ENCODE peak calls at places on chromosomes 3 and 15, in four cellular contexts. R is left ventricle myocardium inferior, X is tibial nerve, K is astrocyte. I is an unnamed sample.

GRCh38 chr3:52230461-52230860 is 5.0 kb upstream of the TLR9 start:
- DNase-seq in X (no peak), K (no peak), R (no peak), I (no peak)

GRCh38 chr3:73332558-73332957 is 271.1 kb downstream of the EBLN2 start:
- DNase-seq in R (no peak), K (no peak), X (no peak), I (no peak)

GRCh38 chr3:171981271-171981605 is 58.1 kb upstream of the FNDC3B start:
- DNase-seq in X (no peak), R (no peak), K (no peak), I (no peak)

GRCh38 chr3:17759901-17760300 is 17.5 kb upstream of the TBC1D5 start:
- DNase-seq in K (peak), R (no peak), X (no peak), I (no peak)

GRCh38 chr3:58998476-58999117 is 51.2 kb downstream of the CFAP20DC start:
- DNase-seq in K (peak), X (no peak), R (no peak), I (no peak)

GRCh38 chr3:123161167-123161566 is 40.6 kb upstream of the SEC22A start:
- DNase-seq in R (no peak), X (no peak), K (no peak), I (no peak)

GRCh38 chr3:94110854-94111253 is 48.0 kb downstream of the NSUN3 start:
- DNase-seq in K (no peak), R (no peak), X (no peak), I (no peak)

GRCh38 chr3:190225186-190225692 is 97.0 kb downstream of the CLDN1 start:
- DNase-seq in X (no peak), K (peak), R (no peak), I (peak)

GRCh38 chr3:188296761-188297689 is 143.1 kb downstream of the LPP start:
- DNase-seq in R (no peak), X (no peak), K (peak), I (no peak)

GRCh38 chr15:88992912-88993376 is 79.8 kb upstream of the MFGE8 start:
- DNase-seq in K (no peak), R (no peak), X (no peak), I (no peak)

GRCh38 chr15:60795889-60796288 is 316.9 kb upstream of the ICE2 start:
- DNase-seq in K (no peak), X (no peak), R (no peak), I (peak)

GRCh38 chr3:120275553-120276092 is 9.4 kb downstream of the GPR156 start:
- DNase-seq in R (no peak), X (no peak), K (no peak), I (no peak)

GRCh38 chr3:128173241-128173640 is 20.0 kb downstream of the EEFSEC start:
- DNase-seq in X (no peak), R (no peak), K (no peak), I (no peak)

GRCh38 chr15:94596707-94597106 is 365.3 kb downstream of the MCTP2 start:
- DNase-seq in K (no peak), R (no peak), X (no peak), I (no peak)

GRCh38 chr3:33093847-33094246 is 3.1 kb downstream of the GLB1 start:
- DNase-seq in X (no peak), R (no peak), K (no peak), I (no peak)

GRCh38 chr15:28273468-28273867 is 48.5 kb downstream of the HERC2 start:
- DNase-seq in X (no peak), R (no peak), K (no peak), I (no peak)

GRCh38 chr3:192215-192929 is 4.2 kb upstream of the CHL1 start:
- DNase-seq in R (no peak), K (no peak), X (no peak), I (peak)

GRCh38 chr15:57098896-57099295 is 180.5 kb downstream of the TCF12 start:
- DNase-seq in K (no peak), R (no peak), X (no peak), I (no peak)

GRCh38 chr3:112425382-112425781 is 73.9 kb downstream of the BTLA start:
- DNase-seq in X (no peak), K (no peak), R (no peak), I (no peak)

GRCh38 chr15:89378699-89379422 is 44.2 kb upstream of the POLG start:
- DNase-seq in X (no peak), K (no peak), R (no peak), I (no peak)

GRCh38 chr15:22925875-22926274 is 54.3 kb downstream of the CYFIP1 start:
- DNase-seq in R (no peak), K (no peak), X (no peak), I (no peak)

GRCh38 chr3:49754536-49754935 is 30.8 kb upstream of the GMPPB start:
- DNase-seq in R (no peak), K (no peak), X (no peak), I (no peak)

GRCh38 chr3:191240432-191240831 is 41.4 kb downstream of the OSTN start:
- DNase-seq in X (no peak), K (no peak), R (no peak), I (no peak)

GRCh38 chr3:58580826-58581327 is 3.7 kb upstream of the FAM107A start:
- DNase-seq in R (no peak), X (no peak), K (no peak), I (no peak)

GRCh38 chr15:60004846-60005351 is 788 bp downstream of the FOXB1 start:
- DNase-seq in K (no peak), R (no peak), X (no peak), I (peak)

GRCh38 chr15:83372434-83372873 is 74.7 kb upstream of the SH3GL3 start:
- DNase-seq in K (peak), X (no peak), R (no peak), I (no peak)

GRCh38 chr3:2150576-2150975 is 51.9 kb downstream of the CNTN4 start:
- DNase-seq in R (no peak), X (no peak), K (peak), I (no peak)

GRCh38 chr15:95826831-95827230 is 503.7 kb upstream of the NR2F2 start:
- DNase-seq in K (no peak), R (no peak), X (no peak), I (no peak)

GRCh38 chr15:92074646-92075045 is 221.1 kb downstream of the SLCO3A1 start:
- DNase-seq in K (peak), X (no peak), R (peak), I (no peak)

GRCh38 chr15:35979608-35980007 is 433.6 kb upstream of the DPH6 start:
- DNase-seq in K (peak), R (no peak), X (no peak), I (no peak)

GRCh38 chr15:73897441-73898261 is 24.3 kb downstream of the TBC1D21 start:
- DNase-seq in K (peak), X (no peak), R (peak), I (peak)

GRCh38 chr3:3778216-3778615 is 21.0 kb upstream of the LRRN1 start:
- DNase-seq in R (no peak), K (no peak), X (no peak), I (no peak)

GRCh38 chr15:98160236-98160635 is 199.7 kb downstream of the ARRDC4 start:
- DNase-seq in K (no peak), X (no peak), R (no peak), I (no peak)

GRCh38 chr3:10189557-10190374 is 25.0 kb downstream of the IRAK2 start:
- DNase-seq in K (peak), X (peak), R (peak), I (no peak)

GRCh38 chr3:5388091-5388490 is 200.6 kb downstream of the EDEM1 start:
- DNase-seq in X (no peak), R (no peak), K (no peak), I (no peak)

GRCh38 chr3:20185733-20186599 is at the start of gene SGO1:
- DNase-seq in X (peak), K (peak), R (peak), I (peak)
- TF ChIP-seq CTCF in X (no peak), K (no peak), R (no peak), I (no peak)

DNA sequence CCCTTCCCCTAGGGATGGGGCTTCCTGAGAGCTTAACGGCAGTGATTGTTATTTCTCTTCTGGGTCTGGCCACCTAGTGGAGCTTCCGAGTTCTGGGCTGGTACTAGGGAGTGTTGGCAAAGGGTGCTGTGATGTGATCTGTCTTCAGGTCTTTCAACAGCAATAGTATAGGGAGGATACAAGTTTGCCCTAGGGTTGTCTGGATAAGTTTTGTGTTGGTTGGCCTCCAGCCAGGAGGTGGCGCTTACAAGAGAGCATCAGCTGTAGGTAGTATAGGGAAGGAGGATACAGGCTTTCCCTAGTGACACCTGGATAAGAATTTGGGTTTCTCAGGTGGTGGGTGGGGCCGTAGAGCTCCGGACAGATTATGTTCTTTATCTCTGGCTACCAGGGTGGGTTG is 19.2 kb upstream of the CPOX start:
- DNase-seq in R (no peak), K (no peak), X (no peak), I (no peak)
- TF ChIP-seq CTCF in R (peak), K (no peak), X (no peak), I (no peak)

DNA sequence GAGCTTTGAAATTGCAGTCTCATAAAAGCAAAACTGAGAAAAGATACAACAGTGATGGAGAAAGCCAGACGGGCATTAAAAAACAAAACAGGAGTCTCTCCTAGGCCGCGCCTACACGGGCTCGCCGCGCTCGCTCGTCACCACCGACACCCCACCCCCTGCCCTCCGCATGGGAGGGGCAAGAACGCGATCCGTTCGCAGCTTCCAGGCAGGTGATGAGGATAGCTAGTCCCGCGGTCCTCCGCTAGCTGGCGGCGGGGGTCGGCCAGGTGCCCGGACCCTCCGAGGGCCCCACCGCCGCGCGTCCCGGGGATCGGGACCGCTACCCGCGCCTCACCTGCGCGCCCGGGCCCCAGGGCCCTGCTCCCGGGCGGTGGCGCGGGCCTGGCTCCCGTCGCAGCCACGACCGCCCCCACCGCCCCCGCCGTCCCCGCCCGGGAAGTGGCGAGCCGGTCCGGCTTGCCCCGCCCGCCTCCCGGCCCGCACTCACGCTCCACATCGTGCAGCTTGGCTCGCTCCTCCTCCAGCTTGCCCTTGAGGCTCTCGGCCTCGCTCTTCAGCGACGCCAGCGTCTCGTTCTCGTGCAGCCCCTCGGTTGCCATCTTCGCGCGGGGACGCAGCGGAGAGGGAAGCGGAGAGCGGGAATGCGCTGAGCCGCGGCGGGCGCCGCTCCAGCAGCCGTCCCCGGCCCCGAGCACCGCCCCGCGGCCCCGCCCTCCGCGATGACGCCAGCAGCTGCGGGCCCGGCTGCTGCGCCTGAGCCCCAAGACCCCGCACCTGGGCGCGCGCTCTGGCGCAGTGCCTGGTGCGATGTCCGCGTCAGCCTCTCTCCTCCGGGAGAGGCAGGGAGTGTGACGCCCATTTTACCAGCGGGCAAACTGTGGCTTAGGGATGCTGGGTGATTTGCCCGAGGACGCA is 11.7 kb downstream of the GNB5 start:
- DNase-seq in X (peak), K (peak), R (peak), I (peak)
- TF ChIP-seq CTCF in X (no peak), K (no peak), R (no peak), I (no peak)

DNA sequence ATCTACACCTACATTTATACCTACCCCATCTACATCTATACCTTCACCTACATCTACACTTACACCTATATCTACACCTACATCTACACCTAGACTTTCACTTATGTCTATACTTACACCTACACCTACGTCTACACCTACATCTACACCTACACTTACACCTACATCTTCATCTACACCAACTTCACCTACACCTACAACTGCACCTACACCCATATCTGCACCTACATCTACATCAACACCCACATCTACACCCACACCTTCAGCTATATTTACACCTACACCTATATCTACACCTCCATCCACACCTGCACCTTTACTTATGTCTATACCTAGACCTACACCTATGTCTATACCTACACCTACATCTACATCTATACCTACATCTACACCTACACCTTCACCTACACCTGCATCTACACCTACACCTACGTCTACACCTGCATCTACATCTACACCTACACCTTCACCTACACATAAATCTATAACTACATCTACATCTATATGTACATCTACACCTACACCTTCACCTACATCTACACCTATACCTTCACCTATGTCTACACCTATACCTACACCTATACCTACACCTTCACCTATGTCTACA is 30.9 kb upstream of the PRR23E start:
- DNase-seq in X (no peak), R (no peak), K (no peak), I (no peak)
- TF ChIP-seq CTCF in X (no peak), R (no peak), K (no peak), I (no peak)

DNA sequence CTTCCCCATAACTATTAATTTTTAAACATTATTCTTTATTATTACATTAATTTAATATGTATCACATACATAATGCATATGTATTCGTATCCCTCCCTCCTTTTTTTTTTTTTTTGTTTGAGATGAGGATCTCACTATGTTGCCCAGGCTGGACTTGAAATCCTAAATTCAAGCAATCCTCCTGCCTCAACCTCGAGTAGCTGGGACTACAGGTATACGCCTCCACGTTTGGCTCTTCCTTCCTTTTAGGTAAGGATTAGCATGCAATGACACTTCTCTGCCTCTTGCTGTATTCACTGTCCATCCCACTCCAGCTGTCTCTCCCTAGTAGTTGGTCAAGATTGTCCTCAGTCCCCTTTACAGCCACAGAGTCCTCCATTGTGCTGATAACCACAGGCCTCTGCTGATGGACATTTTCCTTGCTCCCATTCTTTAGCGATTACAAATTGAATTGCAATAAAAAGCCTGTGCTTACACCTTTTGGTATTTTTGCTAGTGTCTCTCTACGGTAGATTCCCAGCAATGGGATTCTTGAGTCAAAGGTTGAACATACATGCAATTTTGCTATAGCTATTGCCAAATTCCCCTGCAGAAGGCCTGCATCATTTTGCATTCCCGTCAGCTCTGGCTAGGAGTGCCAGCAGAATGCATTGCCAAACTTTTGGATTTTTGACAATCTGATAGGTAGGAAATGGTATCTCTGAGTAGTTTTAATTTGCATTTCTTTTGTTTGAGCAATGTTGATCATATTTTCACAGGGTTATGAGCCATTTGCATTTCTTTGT is 156.6 kb downstream of the SMAD6 start:
- DNase-seq in X (no peak), K (no peak), R (no peak), I (no peak)
- TF ChIP-seq CTCF in X (no peak), K (no peak), R (no peak), I (no peak)

DNA sequence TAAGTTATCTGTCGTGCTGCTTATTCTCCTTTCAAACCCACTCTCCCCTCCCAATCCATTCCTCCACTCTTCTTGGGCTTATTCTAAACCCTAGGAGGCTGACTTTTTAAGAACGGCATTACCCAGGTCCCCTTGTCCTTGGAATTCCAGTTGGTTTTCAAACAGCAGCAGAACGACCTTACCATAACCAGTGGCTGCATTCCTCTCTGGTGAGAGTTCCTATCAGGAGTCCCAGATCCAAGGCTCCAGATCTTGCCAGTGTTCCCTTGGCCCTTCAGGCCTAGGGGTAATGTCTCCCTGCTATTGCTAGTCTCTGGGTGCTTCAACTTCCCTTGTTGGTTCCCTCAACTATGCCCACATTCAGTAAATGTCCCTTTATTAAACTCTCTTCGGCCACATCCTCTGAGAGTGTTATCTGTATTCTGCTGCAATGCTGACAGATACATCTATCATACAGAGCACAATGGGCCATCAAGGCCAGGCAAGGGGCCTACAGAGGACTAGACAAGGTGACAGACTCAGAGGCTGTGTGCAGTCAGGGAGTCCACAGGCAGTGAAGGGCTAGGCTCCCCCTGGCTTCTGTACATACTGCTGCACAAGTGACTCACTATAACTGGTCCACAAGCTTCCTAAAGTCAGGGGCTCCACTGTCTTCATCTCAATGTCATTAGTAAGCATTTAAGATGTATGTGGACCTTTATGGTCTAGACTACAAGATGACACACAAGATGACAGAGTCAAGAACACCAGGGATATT is 10.1 kb downstream of the LYSMD2 start:
- DNase-seq in R (no peak), K (peak), X (no peak), I (no peak)
- TF ChIP-seq CTCF in R (no peak), K (no peak), X (no peak), I (peak)

GRCh38 chr3:138771585-138771984 is 63.1 kb downstream of the PIK3CB start:
- DNase-seq in R (no peak), K (no peak), X (no peak), I (no peak)

GRCh38 chr3:138776961-138777360 is 57.8 kb downstream of the PIK3CB start:
- DNase-seq in X (no peak), K (no peak), R (no peak), I (no peak)

GRCh38 chr3:138778643-138779042 is 56.1 kb downstream of the PIK3CB start:
- DNase-seq in X (no peak), R (no peak), K (no peak), I (no peak)

GRCh38 chr3:138775254-138775595 is 59.5 kb downstream of the PIK3CB start:
- DNase-seq in R (no peak), X (no peak), K (peak), I (no peak)

GRCh38 chr3:138774529-138775253 is 60.0 kb downstream of the PIK3CB start:
- DNase-seq in R (no peak), K (peak), X (no peak), I (no peak)
- TF ChIP-seq CTCF in R (no peak), K (no peak), X (no peak), I (no peak)